ENCODE peak calls at places on chromosomes 7 and 10, in seven cellular contexts. Z is tibial artery; C is OCI-LY7; F is CD4-positive, alpha-beta T cell; X is Calu3; E is AG09309; Y is GM23338. V is an unnamed sample.

GRCh38 chr7:71131753-71132520 is at the start of gene GALNT17:
- DNase-seq in Z (peak; percentile 67), C (no peak), E (no peak), F (no peak), X (no peak), Y (peak; percentile 68), V (peak; percentile 51)

GRCh38 chr10:121949052-121949451 is 21.2 kb upstream of the ATE1 start:
- DNase-seq in E (no peak), X (no peak), Y (no peak), F (no peak), Z (no peak), C (no peak), V (no peak)

GRCh38 chr10:21317902-21318301 is 207.6 kb downstream of the SKIDA1 start:
- DNase-seq in X (no peak), Z (no peak), E (no peak), C (no peak), F (no peak), Y (no peak), V (no peak)

GRCh38 chr7:148116195-148116594 is 474.4 kb upstream of the C7orf33 start:
- DNase-seq in F (no peak), Z (no peak), Y (no peak), X (no peak), C (no peak), E (no peak), V (no peak)

GRCh38 chr10:65194131-65194530 is 1672.9 kb downstream of the REEP3 start:
- DNase-seq in X (peak; percentile 10), E (no peak), C (no peak), Y (no peak), Z (no peak), F (no peak), V (no peak)

GRCh38 chr7:44533301-44534055 is 7.7 kb downstream of the NPC1L1 start:
- DNase-seq in X (no peak), E (no peak), Y (no peak), Z (peak; percentile 61), C (no peak), F (no peak), V (no peak)

GRCh38 chr7:139753079-139753692 is 24.6 kb downstream of the HIPK2 start:
- DNase-seq in C (no peak), E (no peak), X (no peak), F (no peak), Z (no peak), Y (peak; percentile 49), V (no peak)

GRCh38 chr7:41247128-41247865 is 455.6 kb downstream of the INHBA start:
- DNase-seq in Y (no peak), F (no peak), E (no peak), Z (no peak), X (peak; percentile 69), C (no peak), V (no peak)

GRCh38 chr7:100492738-100493475 is 9.2 kb downstream of the NYAP1 start:
- DNase-seq in Z (no peak), Y (no peak), C (no peak), E (no peak), F (no peak), X (no peak), V (no peak)

GRCh38 chr7:27196287-27196739 is 3.6 kb downstream of the HOXA13 start:
- DNase-seq in E (no peak), X (peak; percentile 89), F (peak; percentile 88), Z (peak; percentile 88), Y (peak; percentile 87), C (peak; percentile 74), V (no peak)

GRCh38 chr10:10677479-10677878 is 340.2 kb upstream of the CELF2 start:
- DNase-seq in E (no peak), Z (peak; percentile 76), Y (peak; percentile 82), X (peak; percentile 41), F (no peak), C (peak; percentile 39), V (peak; percentile 57)

GRCh38 chr7:74586258-74587200 is 71.0 kb upstream of the GTF2I start:
- DNase-seq in Y (no peak), F (no peak), E (no peak), X (no peak), C (no peak), Z (no peak), V (no peak)

GRCh38 chr7:119172043-119172442 is 947.5 kb downstream of the ANKRD7 start:
- DNase-seq in Z (no peak), Y (no peak), F (no peak), C (no peak), E (no peak), X (no peak), V (no peak)

GRCh38 chr10:79136227-79137005 is 67.7 kb downstream of the ZMIZ1 start:
- DNase-seq in F (no peak), E (no peak), C (peak; percentile 17), Z (no peak), X (no peak), Y (no peak), V (no peak)

GRCh38 chr10:119270893-119271361 is 63.6 kb downstream of the GRK5 start:
- DNase-seq in X (peak; percentile 28), E (no peak), Y (no peak), C (no peak), Z (peak; percentile 86), F (peak; percentile 57), V (no peak)

GRCh38 chr7:6530626-6531491 is 20.4 kb downstream of the GRID2IP start:
- DNase-seq in Z (no peak), X (no peak), C (peak; percentile 78), Y (peak; percentile 86), E (no peak), F (peak; percentile 69), V (no peak)

GRCh38 chr7:101121996-101122932 is 4.6 kb upstream of the SERPINE1 start:
- DNase-seq in Y (peak; percentile 85), Z (peak; percentile 97), E (peak; percentile 98), C (no peak), X (peak; percentile 31), F (no peak), V (peak; percentile 55)

GRCh38 chr7:131507592-131508331 is 48.7 kb downstream of the PODXL start:
- DNase-seq in E (no peak), X (peak; percentile 87), Z (peak; percentile 89), F (peak; percentile 85), Y (peak; percentile 73), C (peak; percentile 73), V (peak; percentile 67)

GRCh38 chr10:109894516-109894915 is 28.8 kb downstream of the XPNPEP1 start:
- DNase-seq in C (no peak), F (no peak), Z (peak; percentile 93), Y (no peak), E (peak; percentile 68), X (no peak), V (no peak)

GRCh38 chr7:81831883-81832282 is 62.0 kb upstream of the HGF start:
- DNase-seq in E (no peak), Y (no peak), F (no peak), Z (no peak), X (no peak), C (no peak), V (no peak)

GRCh38 chr7:88095-88926 is 104.1 kb upstream of the FAM20C start:
- DNase-seq in E (no peak), F (no peak), Z (no peak), X (peak; percentile 45), C (no peak), Y (peak; percentile 71), V (no peak)
- TF ChIP-seq CTCF in E (no peak), F (no peak), Z (no peak), X (no peak), C (peak; percentile 26), Y (peak; percentile 50), V (no peak)

GRCh38 chr7:127066974-127067373 is 185.8 kb downstream of the GRM8 start:
- DNase-seq in Y (peak; percentile 69), Z (no peak), E (no peak), C (no peak), X (peak; percentile 57), F (no peak), V (no peak)
- TF ChIP-seq CTCF in Y (peak; percentile 61), Z (no peak), E (no peak), C (peak; percentile 38), X (peak; percentile 48), F (no peak), V (no peak)

DNA sequence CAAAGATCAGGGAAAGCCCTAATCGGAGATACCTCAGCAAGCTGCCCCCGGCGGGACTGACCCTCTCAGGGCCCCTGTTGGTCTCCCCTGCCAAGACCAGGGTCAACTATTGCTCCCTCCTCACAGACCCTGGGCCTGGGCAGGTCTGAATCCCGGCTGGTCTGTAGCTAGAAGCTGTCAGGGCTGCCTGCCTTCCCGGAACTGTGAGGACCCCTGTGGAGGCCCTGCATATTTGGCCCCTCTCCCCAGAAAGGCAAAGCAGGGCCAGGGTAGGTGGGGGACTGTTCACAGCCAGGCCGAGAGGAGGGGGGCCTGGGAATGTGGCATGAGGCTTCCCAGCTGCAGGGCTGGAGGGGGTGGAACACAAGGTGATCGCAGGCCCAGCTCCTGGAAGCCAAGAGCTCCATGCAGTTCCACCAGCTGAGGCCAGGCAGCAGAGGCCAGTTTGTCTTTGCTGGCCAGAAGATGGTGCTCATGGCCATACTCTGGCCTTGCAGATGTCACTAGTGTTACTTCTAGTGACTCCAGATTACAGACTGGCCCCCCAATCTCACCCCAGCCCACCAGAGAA is 24.1 kb downstream of the TBATA start:
- DNase-seq in C (no peak), Y (peak; percentile 51), X (no peak), E (no peak), F (no peak), Z (peak; percentile 54), V (no peak)
- TF ChIP-seq CTCF in C (no peak), Y (no peak), X (no peak), E (peak; percentile 32), F (no peak), Z (no peak), V (no peak)

DNA sequence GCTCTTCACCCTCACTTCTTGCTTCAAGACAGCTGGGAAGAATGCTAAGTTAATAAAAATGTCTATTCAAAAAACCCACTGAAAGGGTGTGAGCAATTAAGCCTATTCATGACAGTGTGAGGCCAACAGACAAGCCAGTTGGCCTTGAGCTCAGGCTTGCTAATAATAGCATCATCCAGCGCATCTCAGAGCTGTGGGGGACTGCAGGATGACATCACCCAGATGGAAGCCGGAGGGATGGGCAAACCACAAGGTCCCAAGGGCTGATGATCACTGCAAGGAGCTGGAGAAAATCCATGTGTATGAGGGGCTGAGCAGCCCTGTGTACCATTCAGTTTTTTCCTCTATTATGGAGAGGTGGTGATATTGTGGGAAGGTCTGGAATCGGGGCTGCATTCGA is 770.4 kb downstream of the TNS3 start:
- DNase-seq in E (peak; percentile 90), C (no peak), Z (no peak), X (no peak), F (no peak), Y (no peak), V (no peak)
- TF ChIP-seq CTCF in E (no peak), C (no peak), Z (no peak), X (no peak), F (no peak), Y (no peak), V (no peak)

GRCh38 chr7:111561909-111562732 is at the start of gene IMMP2L:
- DNase-seq in E (no peak), C (peak; percentile 93), X (peak; percentile 94), F (peak; percentile 92), Y (peak; percentile 91), Z (peak; percentile 93), V (peak; percentile 96)
- TF ChIP-seq CTCF in E (peak; percentile 32), C (peak; percentile 75), X (no peak), F (no peak), Y (peak; percentile 44), Z (peak; percentile 8), V (no peak)

GRCh38 chr7:114539575-114539974 is 125.0 kb downstream of the FOXP2 start:
- DNase-seq in Y (peak; percentile 24), C (no peak), X (peak; percentile 46), E (no peak), F (no peak), Z (no peak), V (no peak)
- TF ChIP-seq CTCF in Y (peak; percentile 32), C (peak; percentile 39), X (no peak), E (peak; percentile 67), F (no peak), Z (no peak), V (no peak)

GRCh38 chr10:32005050-32005449 is 51.2 kb downstream of the KIF5B start:
- DNase-seq in C (peak; percentile 61), X (peak; percentile 64), F (no peak), E (no peak), Y (peak; percentile 75), Z (no peak), V (no peak)
- TF ChIP-seq CTCF in C (peak; percentile 80), X (peak; percentile 68), F (peak; percentile 67), E (peak; percentile 59), Y (peak; percentile 75), Z (peak; percentile 35), V (no peak)